ENCODE peak calls at places on chromosomes 16 and 17, in eight cellular contexts. T is spleen, M is stomach, C is A549, I is ovary, O is NB4, Y is GM12891, V is prostate gland. U is an unnamed sample.

GRCh38 chr16:78461496-78461938 is 362.1 kb downstream of the WWOX start:
- DNase-seq in T (no peak), M (no peak), C (no peak), I (no peak), O (peak; percentile 8), Y (no peak), V (peak; percentile 76), U (no peak)

GRCh38 chr16:58098207-58099096 is 30.7 kb downstream of the CFAP20 start:
- DNase-seq in T (no peak), M (no peak), C (peak; percentile 21), I (no peak), O (peak; percentile 26), Y (no peak), V (no peak), U (no peak)

GRCh38 chr16:89375021-89375420 is 115.3 kb downstream of the ANKRD11 start:
- DNase-seq in T (peak; percentile 83), M (no peak), C (no peak), I (no peak), O (no peak), Y (no peak), V (no peak), U (no peak)

GRCh38 chr17:28982191-28982793 is 23.5 kb downstream of the SEZ6 start:
- DNase-seq in T (peak; percentile 81), M (no peak), C (no peak), I (no peak), O (peak; percentile 91), Y (peak; percentile 65), V (peak; percentile 19), U (no peak)

GRCh38 chr16:80014241-80014939 is 413.9 kb upstream of the MAF start:
- DNase-seq in T (no peak), M (no peak), C (peak; percentile 88), I (no peak), O (no peak), Y (no peak), V (no peak), U (no peak)

GRCh38 chr16:3004319-3004718 is 8.4 kb upstream of the CLDN9 start:
- DNase-seq in T (no peak), M (no peak), C (no peak), I (no peak), O (peak; percentile 56), Y (no peak), V (no peak), U (peak; percentile 61)

GRCh38 chr17:51860934-51861561 is 297.5 kb downstream of the CA10 start:
- DNase-seq in T (no peak), M (no peak), C (peak; percentile 50), I (no peak), O (peak; percentile 53), Y (no peak), V (peak; percentile 47), U (peak; percentile 55)

GRCh38 chr17:76193616-76194015 is 46.7 kb downstream of the RNF157 start:
- DNase-seq in T (no peak), M (no peak), C (no peak), I (no peak), O (no peak), Y (no peak), V (no peak), U (no peak)

GRCh38 chr17:561118-561517 is 153.5 kb downstream of the VPS53 start:
- DNase-seq in T (no peak), M (no peak), C (no peak), I (no peak), O (peak; percentile 27), Y (no peak), V (no peak), U (no peak)

GRCh38 chr17:17151541-17151940 is 54.6 kb downstream of the PLD6 start:
- DNase-seq in T (no peak), M (no peak), C (peak; percentile 62), I (no peak), O (no peak), Y (no peak), V (no peak), U (no peak)

GRCh38 chr17:45368661-45369060 is 51.8 kb upstream of the MAP3K14 start:
- DNase-seq in T (no peak), M (no peak), C (no peak), I (no peak), O (no peak), Y (no peak), V (no peak), U (no peak)

GRCh38 chr17:45370949-45371413 is 54.2 kb upstream of the MAP3K14 start:
- DNase-seq in T (no peak), M (no peak), C (peak; percentile 79), I (no peak), O (peak; percentile 49), Y (no peak), V (no peak), U (no peak)

GRCh38 chr17:45374501-45374900 is 57.7 kb upstream of the MAP3K14 start:
- DNase-seq in T (no peak), M (no peak), C (no peak), I (no peak), O (no peak), Y (no peak), V (no peak), U (no peak)

GRCh38 chr17:45372325-45372869 is 55.6 kb upstream of the MAP3K14 start:
- DNase-seq in T (no peak), M (no peak), C (peak; percentile 47), I (peak; percentile 25), O (no peak), Y (no peak), V (no peak), U (no peak)

GRCh38 chr17:45371414-45372324 is 54.8 kb upstream of the MAP3K14 start:
- DNase-seq in T (peak; percentile 82), M (peak; percentile 84), C (peak; percentile 98), I (peak; percentile 88), O (peak; percentile 87), Y (no peak), V (peak; percentile 82), U (peak; percentile 41)
- TF ChIP-seq POLR2A in T (no peak), M (peak; percentile 17), C (no peak), I (no peak), O (no peak), Y (no peak), V (peak; percentile 44), U (no peak)

GRCh38 chr17:44909681-44910144 is 5.6 kb downstream of the GFAP start:
- DNase-seq in T (peak; percentile 56), M (no peak), C (no peak), I (no peak), O (no peak), Y (no peak), V (no peak), U (no peak)
- TF ChIP-seq POLR2A in T (no peak), M (no peak), C (no peak), I (no peak), O (no peak), Y (no peak), V (no peak), U (no peak)

GRCh38 chr17:8156174-8156992 is 4.2 kb upstream of the PER1 start:
- DNase-seq in T (peak; percentile 100), M (peak; percentile 100), C (peak; percentile 100), I (peak; percentile 100), O (peak; percentile 99), Y (peak; percentile 94), V (peak; percentile 100), U (peak; percentile 100)
- TF ChIP-seq POLR2A in T (peak; percentile 99), M (peak; percentile 100), C (peak; percentile 54), I (peak; percentile 100), O (peak; percentile 46), Y (peak; percentile 78), V (peak; percentile 100), U (peak; percentile 99)

GRCh38 chr16:87688876-87689815 is 76.6 kb downstream of the KLHDC4 start:
- DNase-seq in T (no peak), M (no peak), C (no peak), I (no peak), O (peak; percentile 30), Y (no peak), V (no peak), U (no peak)
- TF ChIP-seq POLR2A in T (no peak), M (no peak), C (no peak), I (no peak), O (no peak), Y (no peak), V (no peak), U (no peak)

U was measured in erythroblast.